ENCODE peak calls at places on chromosome 7, in nine cellular contexts. H is brain microvascular endothelial cell, S is cardiac muscle cell, K is activated B cell treated with CpG ODN at 0.5 μM for 24 hours, A is left ventricle myocardium superior, X is KBM-7, N is GM12864, P is hepatocyte, J is iris pigment epithelial cell. Z is an unnamed sample.
A peak's percentile ranks its signal among the peaks of the same experiment; 100 is the strongest.

GRCh38 chr7:32890553-32891045 is 961 bp downstream of the KBTBD2 start:
- DNase-seq in J (peak; percentile 85), H (peak; percentile 62), X (peak; percentile 64), K (no peak), S (peak; percentile 81), A (no peak), P (peak; percentile 70), N (no peak), Z (peak; percentile 61)

GRCh38 chr7:128415217-128415785 is 5.5 kb upstream of the IMPDH1 start:
- DNase-seq in P (no peak), N (no peak), A (no peak), H (no peak), S (no peak), J (no peak), K (no peak), X (no peak), Z (no peak)

GRCh38 chr7:133401225-133401624 is 148.3 kb downstream of the EXOC4 start:
- DNase-seq in S (no peak), N (no peak), J (peak; percentile 11), H (no peak), X (no peak), K (no peak), A (no peak), P (no peak), Z (no peak)

GRCh38 chr7:142263598-142264380 is 5.9 kb upstream of the PRSS58 start:
- DNase-seq in N (no peak), A (no peak), J (peak; percentile 54), X (no peak), K (no peak), S (peak; percentile 19), P (no peak), H (peak; percentile 47), Z (no peak)

GRCh38 chr7:21128418-21128817 is 299.5 kb upstream of the SP4 start:
- DNase-seq in X (no peak), S (no peak), H (no peak), P (peak; percentile 19), K (no peak), J (no peak), A (no peak), N (no peak), Z (no peak)

GRCh38 chr7:68334613-68335303 is 1263.5 kb upstream of the AUTS2 start:
- DNase-seq in H (no peak), X (no peak), A (no peak), P (no peak), J (no peak), K (no peak), S (no peak), N (no peak), Z (no peak)

GRCh38 chr7:512541-513311 is 6.9 kb downstream of the PDGFA start:
- DNase-seq in K (no peak), S (no peak), J (no peak), X (no peak), P (no peak), H (no peak), A (peak; percentile 62), N (no peak), Z (no peak)

GRCh38 chr7:155804897-155805825 is 7.1 kb downstream of the SHH start:
- DNase-seq in N (no peak), H (peak; percentile 54), K (peak; percentile 63), J (peak; percentile 79), X (peak; percentile 84), P (peak; percentile 81), S (peak; percentile 79), A (peak; percentile 64), Z (peak; percentile 46)

GRCh38 chr7:22658031-22658430 is 69.0 kb upstream of the IL6 start:
- DNase-seq in J (no peak), N (no peak), S (no peak), H (no peak), X (no peak), A (no peak), P (no peak), K (no peak), Z (no peak)

GRCh38 chr7:152850420-152850819 is 90.9 kb downstream of the ACTR3B start:
- DNase-seq in A (no peak), N (no peak), H (no peak), X (no peak), K (no peak), P (no peak), S (no peak), J (no peak), Z (no peak)

GRCh38 chr7:135771961-135772638 is 23.5 kb upstream of the FAM180A start:
- DNase-seq in H (peak; percentile 62), P (peak; percentile 46), K (no peak), N (no peak), X (no peak), S (peak; percentile 76), A (no peak), J (peak; percentile 94), Z (no peak)

GRCh38 chr7:1031716-1032455 is 12.5 kb upstream of the GPR146 start:
- DNase-seq in X (no peak), A (no peak), H (no peak), S (no peak), N (no peak), K (no peak), P (no peak), J (no peak), Z (no peak)

GRCh38 chr7:140506788-140507464 is 27.6 kb upstream of the MKRN1 start:
- DNase-seq in J (peak; percentile 41), A (peak; percentile 70), K (no peak), X (peak; percentile 8), H (peak; percentile 63), N (no peak), S (peak; percentile 55), P (peak; percentile 71), Z (no peak)

GRCh38 chr7:136969776-136970175 is 101.3 kb downstream of the CHRM2 start:
- DNase-seq in X (no peak), A (no peak), J (no peak), K (no peak), P (no peak), N (no peak), H (no peak), S (no peak), Z (no peak)

GRCh38 chr7:88269606-88270005 is 37.1 kb downstream of the STEAP4 start:
- DNase-seq in H (no peak), S (no peak), X (no peak), A (no peak), K (no peak), P (no peak), J (no peak), N (no peak), Z (no peak)

GRCh38 chr7:12584940-12585339 is 14.4 kb downstream of the SCIN start:
- DNase-seq in P (no peak), H (peak; percentile 51), J (peak; percentile 11), S (no peak), A (no peak), K (no peak), N (no peak), X (peak; percentile 81), Z (peak; percentile 1)

GRCh38 chr7:47314728-47315601 is 266.9 kb downstream of the TNS3 start:
- DNase-seq in A (peak; percentile 64), K (no peak), H (peak; percentile 58), X (no peak), J (peak; percentile 59), N (no peak), S (peak; percentile 56), P (no peak), Z (no peak)

GRCh38 chr7:90965211-90965610 is 299.0 kb upstream of the FZD1 start:
- DNase-seq in N (no peak), H (no peak), P (no peak), X (no peak), K (no peak), J (no peak), A (no peak), S (no peak), Z (no peak)

GRCh38 chr7:155702616-155703015 is 58.2 kb downstream of the RBM33 start:
- DNase-seq in X (no peak), K (no peak), S (no peak), J (peak; percentile 21), H (peak; percentile 18), A (no peak), N (no peak), P (no peak), Z (no peak)

GRCh38 chr7:78039791-78040776 is 241.5 kb downstream of the PHTF2 start:
- DNase-seq in X (peak; percentile 74), H (no peak), A (peak; percentile 49), P (no peak), N (peak; percentile 12), K (peak; percentile 55), J (no peak), S (peak; percentile 20), Z (peak; percentile 35)